ENCODE peak calls at places on chromosome 18, in four cellular contexts. N is K562, S is H1, T is GM12878. K is an unnamed sample.
A peak's percentile ranks its signal among the peaks of the same experiment; 100 is the strongest.

GRCh38 chr18:58105206-58105907 is 61.3 kb downstream of the NEDD4L start:
- DNase-seq in N (no peak), S (no peak), T (no peak), K (no peak)

GRCh38 chr18:73043231-73044000 is 175.6 kb upstream of the NETO1 start:
- DNase-seq in N (no peak), S (no peak), T (no peak), K (no peak)

GRCh38 chr18:22115573-22115972 is 53.8 kb upstream of the GATA6 start:
- DNase-seq in N (no peak), S (no peak), T (no peak), K (peak; percentile 12)

GRCh38 chr18:3498705-3499451 is 48.9 kb downstream of the TGIF1 start:
- DNase-seq in N (no peak), S (no peak), T (no peak), K (no peak)

GRCh38 chr18:286515-287310 is 18.9 kb upstream of the THOC1 start:
- DNase-seq in N (no peak), S (no peak), T (no peak), K (peak; percentile 20)

GRCh38 chr18:26434887-26435286 is 113.5 kb downstream of the KCTD1 start:
- DNase-seq in N (no peak), S (no peak), T (no peak), K (no peak)

GRCh38 chr18:24181806-24182205 is 42.9 kb downstream of the CABYR start:
- DNase-seq in N (no peak), S (no peak), T (no peak), K (no peak)

GRCh38 chr18:21911551-21911950 is 171.0 kb downstream of the MIB1 start:
- DNase-seq in N (no peak), S (no peak), T (no peak), K (no peak)

GRCh38 chr18:23609390-23610008 is 23.2 kb upstream of the NPC1 start:
- DNase-seq in N (no peak), S (no peak), T (no peak), K (no peak)

GRCh38 chr18:12373032-12373770 is 3.8 kb downstream of the AFG3L2 start:
- DNase-seq in N (no peak), S (no peak), T (no peak), K (no peak)

GRCh38 chr18:76476665-76477561 is 18.1 kb downstream of the ZNF516 start:
- DNase-seq in N (no peak), S (no peak), T (no peak), K (peak; percentile 88)

GRCh38 chr18:43442571-43442970 is 165.3 kb upstream of the SYT4 start:
- DNase-seq in N (no peak), S (no peak), T (no peak), K (no peak)

GRCh38 chr18:37570336-37570930 is 4.8 kb upstream of the CELF4 start:
- DNase-seq in N (no peak), S (no peak), T (no peak), K (no peak)

GRCh38 chr18:47928466-47928865 is 2.0 kb downstream of the SMAD2 start:
- DNase-seq in N (no peak), S (no peak), T (no peak), K (no peak)

GRCh38 chr18:58385472-58385871 is 243.4 kb downstream of the ALPK2 start:
- DNase-seq in N (no peak), S (no peak), T (no peak), K (no peak)

GRCh38 chr18:24609249-24609648 is 148.8 kb downstream of the HRH4 start:
- DNase-seq in N (no peak), S (no peak), T (no peak), K (no peak)

GRCh38 chr18:11828772-11829432 is 22.3 kb upstream of the CHMP1B start:
- DNase-seq in N (no peak), S (no peak), T (no peak), K (no peak)

GRCh38 chr18:36849288-36850011 is 20.5 kb downstream of the KIAA1328 start:
- DNase-seq in N (no peak), S (no peak), T (no peak), K (no peak)

GRCh38 chr18:61333746-61334490 is 688 bp downstream of the CDH20 start:
- DNase-seq in N (no peak), S (no peak), T (no peak), K (no peak)

GRCh38 chr18:64244571-64244970 is 95.7 kb upstream of the LINC00305 start:
- DNase-seq in N (no peak), S (no peak), T (no peak), K (no peak)

GRCh38 chr18:58402247-58402646 is 226.6 kb downstream of the ALPK2 start:
- DNase-seq in N (no peak), S (no peak), T (no peak), K (peak; percentile 58)

GRCh38 chr18:67432806-67433205 is 83.7 kb downstream of the DSEL start:
- DNase-seq in N (no peak), S (no peak), T (no peak), K (no peak)

GRCh38 chr18:30674619-30675018 is 367.9 kb downstream of the DSC3 start:
- DNase-seq in N (no peak), S (no peak), T (no peak), K (no peak)

GRCh38 chr18:58827886-58828285 is 36.8 kb upstream of the ZNF532 start:
- DNase-seq in N (no peak), S (no peak), T (no peak), K (no peak)

GRCh38 chr18:23257686-23258565 is 122.6 kb downstream of the CABLES1 start:
- DNase-seq in N (no peak), S (no peak), T (no peak), K (no peak)

GRCh38 chr18:49025767-49026500 is 75.2 kb upstream of the SMAD7 start:
- DNase-seq in N (no peak), S (no peak), T (no peak), K (no peak)

GRCh38 chr18:4455113-4455811 is at the start of gene DLGAP1:
- DNase-seq in N (no peak), S (peak; percentile 51), T (no peak), K (peak; percentile 1)

GRCh38 chr18:13487237-13487636 is 239.1 kb downstream of the FAM210A start:
- DNase-seq in N (no peak), S (no peak), T (no peak), K (no peak)

GRCh38 chr18:37505321-37505720 is 60.3 kb downstream of the CELF4 start:
- DNase-seq in N (no peak), S (no peak), T (no peak), K (no peak)

GRCh38 chr18:75229437-75229836 is 18.8 kb downstream of the TSHZ1 start:
- DNase-seq in N (no peak), S (no peak), T (no peak), K (no peak)

DNA sequence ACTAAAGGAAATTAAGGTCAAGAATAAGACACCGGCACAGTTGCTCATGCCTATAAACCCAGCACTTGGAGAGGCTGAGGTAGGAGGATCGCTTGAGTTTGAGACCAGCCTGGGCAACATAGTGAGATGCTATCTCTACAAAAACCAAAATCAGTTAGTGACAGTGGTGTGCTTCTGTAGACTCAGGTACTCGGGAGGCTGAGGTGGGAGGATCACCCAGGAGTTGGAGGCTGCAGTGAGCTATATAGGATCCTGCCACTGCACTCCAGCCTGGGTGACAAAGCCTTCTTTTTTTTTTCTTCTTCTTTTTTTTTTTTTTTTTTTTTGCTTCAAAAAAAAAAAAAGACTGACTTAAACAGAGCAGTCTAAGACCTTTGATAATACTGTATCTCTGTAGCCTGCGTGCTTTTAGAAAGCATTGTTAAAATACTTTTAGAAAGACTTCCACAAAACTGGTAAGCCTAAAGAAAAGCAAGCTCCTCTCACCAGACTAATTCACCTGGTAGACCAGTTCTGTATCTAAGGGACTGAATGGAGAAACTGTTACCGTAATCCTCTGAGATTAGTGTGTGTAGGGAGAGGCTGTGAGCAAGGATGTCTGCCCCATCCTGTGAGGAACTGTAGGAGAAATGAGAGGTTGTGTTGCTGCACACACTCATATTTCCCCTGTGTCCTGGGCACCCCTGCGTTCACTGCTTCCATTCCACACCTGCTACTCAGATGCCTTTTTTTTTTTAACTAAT is 10.8 kb downstream of the RAB12 start:
- DNase-seq in N (no peak), S (no peak), T (no peak), K (no peak)
- TF ChIP-seq EP300 in N (no peak), S (no peak), T (no peak), K (no peak)

DNA sequence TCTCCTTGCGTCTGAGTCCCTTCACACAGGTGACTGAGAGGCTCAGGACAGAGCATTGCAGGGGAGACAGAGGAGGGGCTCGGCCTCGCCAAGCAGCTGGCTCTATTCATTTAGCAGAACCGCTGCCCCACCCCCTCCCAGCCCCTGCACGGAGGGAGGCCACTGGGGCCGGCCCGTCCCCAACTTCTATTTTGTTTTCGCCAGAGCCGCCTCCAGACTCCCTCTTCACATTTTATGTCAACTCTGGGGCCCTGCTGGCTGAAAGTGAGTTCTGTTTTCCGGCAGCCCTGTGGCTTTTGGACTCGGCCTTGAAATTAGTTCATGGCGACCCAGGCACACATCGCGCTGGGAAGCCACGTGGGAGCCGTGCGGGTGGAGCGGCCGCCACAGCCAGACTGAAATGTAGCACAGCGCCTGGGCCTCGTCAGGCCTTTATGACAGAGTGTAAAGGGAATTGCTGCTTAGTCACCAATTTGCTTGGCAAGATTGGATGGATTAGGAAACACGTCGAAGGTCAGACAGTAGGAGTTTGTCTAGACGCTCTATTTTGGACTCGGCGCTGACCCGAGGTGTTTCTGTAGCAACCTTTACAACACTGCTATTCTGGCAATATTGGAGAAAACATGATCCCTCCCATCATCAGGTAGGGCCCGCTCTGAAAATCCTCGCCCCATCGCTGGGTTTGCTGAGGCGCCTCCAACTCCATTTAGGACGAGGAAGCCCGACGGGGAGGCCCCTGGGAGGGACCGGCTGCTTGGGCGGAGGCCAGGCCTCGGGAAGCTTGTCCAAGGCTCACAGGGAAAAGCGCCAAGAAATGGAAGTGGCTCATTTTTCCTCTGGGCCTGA is 90.7 kb upstream of the CTDP1 start:
- DNase-seq in N (no peak), S (no peak), T (no peak), K (peak; percentile 47)
- TF ChIP-seq CREB1 in N (no peak), S (no peak), T (no peak), K (no peak)

DNA sequence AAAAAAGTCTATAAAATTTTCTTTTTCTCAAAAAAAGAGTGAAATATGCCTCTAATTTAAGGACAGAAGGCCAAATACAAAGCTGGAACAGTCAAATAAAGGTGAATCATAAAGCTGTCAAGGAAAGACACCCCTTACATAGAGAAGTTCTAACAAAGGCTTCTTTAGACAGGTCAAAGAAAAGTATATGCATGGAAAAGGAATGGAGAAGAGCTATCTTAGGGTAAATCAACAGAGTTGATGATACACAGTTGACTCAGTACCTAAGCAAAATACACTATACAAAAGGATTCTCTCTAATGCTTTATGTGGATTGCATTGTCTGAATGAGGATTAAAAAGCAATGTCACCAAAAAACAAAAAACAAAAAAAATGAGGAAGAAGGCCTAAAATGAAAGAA is 214.8 kb downstream of the TXNL1 start:
- DNase-seq in N (no peak), S (no peak), T (no peak), K (no peak)
- TF ChIP-seq EP300 in N (no peak), S (no peak), T (no peak), K (no peak)

GRCh38 chr18:41761329-41762028 is 193.6 kb upstream of the PIK3C3 start:
- DNase-seq in N (no peak), S (no peak), T (no peak), K (no peak)
- TF ChIP-seq CREB1 in N (no peak), S (no peak), T (no peak), K (no peak)

K was measured in HepG2.